ENCODE peak calls at places on chromosome 22, in seven cellular contexts. A is GM23338; U is heart right ventricle; B is neural progenitor cell; E is right atrium auricular region; X is CD4-positive, alpha-beta memory T cell; T is lung. M is an unnamed sample.

GRCh38 chr22:33706100-33706499 is 214.2 kb downstream of the LARGE1 start:
- DNase-seq in B (peak; percentile 33), E (no peak), X (no peak), T (no peak), A (peak; percentile 55), U (no peak), M (no peak)

GRCh38 chr22:34111210-34111824 is 191.0 kb upstream of the LARGE1 start:
- DNase-seq in B (peak; percentile 67), E (peak; percentile 59), U (no peak), A (peak; percentile 80), X (no peak), T (no peak), M (peak; percentile 72)

GRCh38 chr22:35258144-35258988 is 1.1 kb downstream of the HMGXB4 start:
- DNase-seq in T (no peak), E (no peak), B (peak; percentile 85), A (peak; percentile 75), X (no peak), U (no peak), M (peak; percentile 68)

GRCh38 chr22:49181431-49181830 is 646.2 kb downstream of the BRD1 start:
- DNase-seq in E (no peak), A (no peak), U (no peak), X (no peak), B (no peak), T (no peak), M (no peak)

GRCh38 chr22:49966716-49967332 is 6.3 kb downstream of the PIM3 start:
- DNase-seq in T (peak; percentile 66), E (peak; percentile 80), X (peak; percentile 16), A (no peak), U (peak; percentile 37), B (peak; percentile 51), M (no peak)

GRCh38 chr22:33861216-33861875 is 58.9 kb downstream of the LARGE1 start:
- DNase-seq in X (no peak), A (no peak), E (no peak), U (no peak), T (peak; percentile 63), B (no peak), M (no peak)

GRCh38 chr22:38412435-38413084 is 42.4 kb downstream of the KCNJ4 start:
- DNase-seq in T (peak; percentile 25), A (peak; percentile 66), U (peak; percentile 45), X (peak; percentile 22), B (peak; percentile 34), E (peak; percentile 57), M (peak; percentile 39)

GRCh38 chr22:35521358-35522264 is 19.0 kb upstream of the RASD2 start:
- DNase-seq in A (no peak), U (no peak), X (no peak), T (no peak), E (no peak), B (no peak), M (no peak)

GRCh38 chr22:41619979-41620645 is 731 bp downstream of the DESI1 start:
- DNase-seq in U (peak; percentile 32), X (peak; percentile 40), E (peak; percentile 63), T (peak; percentile 35), B (peak; percentile 68), A (peak; percentile 74), M (peak; percentile 78)

GRCh38 chr22:37211853-37212173 is 464 bp downstream of the SSTR3 start:
- DNase-seq in B (no peak), T (no peak), X (no peak), E (no peak), U (no peak), A (no peak), M (no peak)
- H3K4me1 ChIP-seq in B (peaks cover 29% of the 10 kb centered on the region), T (no peaks in the 10 kb centered on the region), X (peaks cover 16% of the 10 kb centered on the region), E (peaks cover 5% of the 10 kb centered on the region), U (no peaks in the 10 kb centered on the region), A (peaks cover 11% of the 10 kb centered on the region), M (peaks cover 5% of the 10 kb centered on the region)

GRCh38 chr22:31081963-31082605 is 966 bp downstream of the SMTN start:
- DNase-seq in T (no peak), E (no peak), B (no peak), A (no peak), U (no peak), X (no peak), M (no peak)
- H3K4me1 ChIP-seq in T (peaks cover 19% of the 10 kb centered on the region), E (peaks cover 57% of the 10 kb centered on the region), B (peaks cover 4% of the 10 kb centered on the region), A (peaks cover 21% of the 10 kb centered on the region), U (peaks cover 29% of the 10 kb centered on the region), X (peaks cover 43% of the 10 kb centered on the region), M (peaks cover 48% of the 10 kb centered on the region)

GRCh38 chr22:20090730-20091240 is 10.7 kb downstream of the DGCR8 start:
- DNase-seq in B (no peak), E (no peak), T (no peak), U (no peak), A (no peak), X (no peak), M (no peak)
- H3K4me1 ChIP-seq in B (no peaks in the 10 kb centered on the region), E (peaks cover under 1% of the 10 kb centered on the region), T (no peaks in the 10 kb centered on the region), U (no peaks in the 10 kb centered on the region), A (no peaks in the 10 kb centered on the region), X (peaks cover 17% of the 10 kb centered on the region), M (no peaks in the 10 kb centered on the region)

GRCh38 chr22:19959587-19960490 is 18.2 kb upstream of the TXNRD2 start:
- DNase-seq in B (no peak), A (no peak), E (no peak), X (no peak), U (no peak), T (no peak), M (no peak)

GRCh38 chr22:19958083-19959042 is 16.7 kb upstream of the TXNRD2 start:
- DNase-seq in A (no peak), U (no peak), E (no peak), T (no peak), B (no peak), X (no peak), M (no peak)

GRCh38 chr22:19955241-19956128 is 13.9 kb upstream of the TXNRD2 start:
- DNase-seq in U (no peak), X (no peak), E (no peak), T (no peak), B (no peak), A (no peak), M (no peak)

GRCh38 chr22:19959043-19959586 is 17.5 kb upstream of the TXNRD2 start:
- DNase-seq in U (peak; percentile 83), X (no peak), E (peak; percentile 84), A (peak; percentile 99), B (peak; percentile 99), T (peak; percentile 79), M (peak; percentile 80)

DNA sequence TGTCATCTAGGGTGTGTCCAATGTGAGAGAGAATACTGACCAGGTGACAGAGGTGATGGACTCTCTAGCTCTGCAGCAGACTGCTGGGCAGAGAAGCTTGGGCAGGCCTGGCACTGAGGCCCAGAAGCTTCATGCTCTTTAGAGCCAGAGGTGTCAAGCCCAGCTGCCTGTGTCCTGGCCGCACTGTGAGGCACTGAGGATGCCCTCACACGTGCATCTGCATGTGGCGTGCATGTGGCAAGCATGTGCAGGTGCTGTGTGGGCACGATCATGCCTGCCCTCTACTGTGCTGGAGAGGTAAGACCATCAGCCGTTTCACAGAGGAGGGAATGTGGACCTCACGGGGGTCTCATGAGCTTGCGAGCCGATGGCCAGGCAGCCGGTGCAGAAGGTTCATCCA is 15.8 kb upstream of the TXNRD2 start:
- DNase-seq in X (no peak), U (no peak), A (no peak), E (no peak), T (no peak), B (no peak), M (no peak)
- H3K4me1 ChIP-seq in X (peaks cover 8% of the 10 kb centered on the region), U (peaks cover 26% of the 10 kb centered on the region), A (peaks cover 7% of the 10 kb centered on the region), E (peaks cover 59% of the 10 kb centered on the region), T (peaks cover 13% of the 10 kb centered on the region), B (peaks cover 6% of the 10 kb centered on the region), M (peaks cover 17% of the 10 kb centered on the region)

DNA sequence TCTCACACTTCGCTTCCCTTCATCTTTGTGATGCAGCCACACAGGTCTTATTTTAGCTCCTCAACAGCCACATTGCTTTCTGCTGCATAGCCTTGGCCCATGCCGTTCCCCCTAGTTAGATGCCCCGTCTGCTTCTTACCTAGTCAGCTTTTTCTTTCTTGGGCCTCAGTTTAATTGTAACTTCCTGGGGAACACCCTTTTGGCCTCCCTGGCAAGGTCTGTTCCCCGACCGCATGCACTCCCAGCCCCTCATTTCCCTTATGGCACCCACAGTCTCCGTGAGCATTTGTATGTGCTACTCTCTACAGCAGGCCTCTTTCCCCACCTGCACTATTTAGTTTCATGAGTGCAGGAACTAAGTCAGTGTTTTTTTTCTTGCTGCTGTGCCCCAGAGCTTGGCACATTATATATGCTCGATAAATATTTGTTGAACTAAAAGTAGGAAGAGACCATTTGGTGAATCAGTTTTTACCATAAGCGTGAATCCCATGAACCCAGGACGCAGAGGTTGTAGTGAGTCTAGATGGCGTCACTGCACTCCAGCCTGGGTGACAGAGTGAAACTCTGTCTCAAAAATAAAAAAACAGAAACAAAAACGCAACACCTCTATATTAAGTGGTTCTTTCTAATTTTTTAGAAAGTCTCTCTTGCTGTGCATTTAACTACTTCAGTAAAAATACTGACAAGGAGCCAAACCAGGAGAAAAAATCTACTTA is 38.5 kb downstream of the TNRC6B start:
- DNase-seq in E (no peak), U (no peak), B (no peak), T (no peak), A (no peak), X (peak; percentile 46), M (peak; percentile 75)
- H3K4me1 ChIP-seq in E (peaks cover 73% of the 10 kb centered on the region), U (peaks cover 60% of the 10 kb centered on the region), B (peaks cover 26% of the 10 kb centered on the region), T (peaks cover 35% of the 10 kb centered on the region), A (peaks cover 80% of the 10 kb centered on the region), X (peaks cover 95% of the 10 kb centered on the region), M (peaks cover 50% of the 10 kb centered on the region)

DNA sequence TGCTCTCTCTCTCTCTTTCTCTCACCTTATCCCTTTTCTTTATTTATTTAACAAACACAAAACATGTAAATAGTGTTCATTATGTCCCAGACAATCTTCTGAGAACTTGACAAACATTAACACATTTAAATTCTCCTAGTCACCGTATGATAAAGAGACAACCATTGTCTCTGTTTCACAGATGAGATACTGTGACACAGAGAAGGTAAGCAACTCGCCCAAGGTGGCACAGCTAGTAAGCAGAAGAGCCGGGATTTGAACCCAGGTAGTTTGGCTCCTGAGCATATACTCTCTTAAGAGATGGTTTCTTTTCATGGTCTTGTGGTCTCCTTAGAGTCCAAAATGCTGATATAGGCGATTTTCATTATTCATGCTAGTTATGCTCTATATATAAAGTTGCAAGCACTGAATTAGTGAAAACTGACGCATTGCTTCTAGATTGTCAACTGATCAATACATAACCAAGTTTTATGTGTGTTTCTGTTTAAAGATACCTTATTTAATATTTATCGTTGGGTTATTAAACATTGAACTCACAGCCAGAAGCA is 58.1 kb downstream of the MIAT start:
- DNase-seq in E (no peak), U (no peak), B (no peak), T (no peak), X (no peak), A (no peak), M (no peak)
- H3K4me1 ChIP-seq in E (peaks cover 6% of the 10 kb centered on the region), U (peaks cover 6% of the 10 kb centered on the region), B (peaks cover 15% of the 10 kb centered on the region), T (peaks cover 8% of the 10 kb centered on the region), X (no peaks in the 10 kb centered on the region), A (peaks cover 3% of the 10 kb centered on the region), M (no peaks in the 10 kb centered on the region)

M was measured in Karpas-422.